ENCODE peak calls at places on chromosomes 12 and 14, in four cellular contexts. One of them, this sample, is unnamed.

GRCh38 chr12:98253207-98253606 is 262.2 kb upstream of the TMPO start:
- DNase-seq in stimulated activated CD4-positive, alpha-beta T cell treated with anti-CD3 and anti-CD28 coated beads, Interleukin-2, amount 100 ng/mL, for 48 hours: no peak
- DNase-seq in mucosa of descending colon: no peak
- DNase-seq in AG09319: no peak
- DNase-seq in this sample: no peak

GRCh38 chr12:112163471-112164325 is 38.3 kb downstream of the TRAFD1 start:
- DNase-seq in AG09319: no peak
- DNase-seq in mucosa of descending colon: no peak
- DNase-seq in stimulated activated CD4-positive, alpha-beta T cell treated with anti-CD3 and anti-CD28 coated beads, Interleukin-2, amount 100 ng/mL, for 48 hours: no peak
- DNase-seq in this sample: no peak

GRCh38 chr12:122980192-122981035 is at the start of gene ARL6IP4:
- DNase-seq in stimulated activated CD4-positive, alpha-beta T cell treated with anti-CD3 and anti-CD28 coated beads, Interleukin-2, amount 100 ng/mL, for 48 hours: peak
- DNase-seq in mucosa of descending colon: peak
- DNase-seq in AG09319: no peak
- DNase-seq in this sample: peak

GRCh38 chr12:54373619-54374554 is 9.6 kb upstream of the GPR84 start:
- DNase-seq in AG09319: no peak
- DNase-seq in stimulated activated CD4-positive, alpha-beta T cell treated with anti-CD3 and anti-CD28 coated beads, Interleukin-2, amount 100 ng/mL, for 48 hours: no peak
- DNase-seq in mucosa of descending colon: no peak
- DNase-seq in this sample: no peak

GRCh38 chr14:104864267-104865068 is 600 bp upstream of the CEP170B start:
- DNase-seq in mucosa of descending colon: peak
- DNase-seq in stimulated activated CD4-positive, alpha-beta T cell treated with anti-CD3 and anti-CD28 coated beads, Interleukin-2, amount 100 ng/mL, for 48 hours: no peak
- DNase-seq in AG09319: no peak
- DNase-seq in this sample: no peak

GRCh38 chr12:1496162-1496925 is 98.0 kb downstream of the FBXL14 start:
- DNase-seq in AG09319: no peak
- DNase-seq in mucosa of descending colon: peak
- DNase-seq in stimulated activated CD4-positive, alpha-beta T cell treated with anti-CD3 and anti-CD28 coated beads, Interleukin-2, amount 100 ng/mL, for 48 hours: no peak
- DNase-seq in this sample: no peak

GRCh38 chr14:62501021-62501750 is 544.1 kb downstream of the KCNH5 start:
- DNase-seq in mucosa of descending colon: no peak
- DNase-seq in AG09319: no peak
- DNase-seq in stimulated activated CD4-positive, alpha-beta T cell treated with anti-CD3 and anti-CD28 coated beads, Interleukin-2, amount 100 ng/mL, for 48 hours: no peak
- DNase-seq in this sample: no peak

GRCh38 chr12:54053625-54054441 is at the start of gene HOXC4:
- DNase-seq in AG09319: no peak
- DNase-seq in mucosa of descending colon: no peak
- DNase-seq in stimulated activated CD4-positive, alpha-beta T cell treated with anti-CD3 and anti-CD28 coated beads, Interleukin-2, amount 100 ng/mL, for 48 hours: no peak
- DNase-seq in this sample: peak

GRCh38 chr14:21070610-21071224 is 613 bp downstream of the ARHGEF40 start:
- DNase-seq in stimulated activated CD4-positive, alpha-beta T cell treated with anti-CD3 and anti-CD28 coated beads, Interleukin-2, amount 100 ng/mL, for 48 hours: no peak
- DNase-seq in mucosa of descending colon: peak
- DNase-seq in AG09319: no peak
- DNase-seq in this sample: peak

GRCh38 chr12:91628656-91629055 is 446.0 kb upstream of the DCN start:
- DNase-seq in mucosa of descending colon: no peak
- DNase-seq in AG09319: no peak
- DNase-seq in stimulated activated CD4-positive, alpha-beta T cell treated with anti-CD3 and anti-CD28 coated beads, Interleukin-2, amount 100 ng/mL, for 48 hours: no peak
- DNase-seq in this sample: no peak

GRCh38 chr12:1662761-1663439 is 28.0 kb upstream of the ADIPOR2 start:
- DNase-seq in mucosa of descending colon: peak
- DNase-seq in AG09319: no peak
- DNase-seq in stimulated activated CD4-positive, alpha-beta T cell treated with anti-CD3 and anti-CD28 coated beads, Interleukin-2, amount 100 ng/mL, for 48 hours: peak
- DNase-seq in this sample: no peak

GRCh38 chr14:81406863-81407262 is 6.7 kb upstream of the STON2 start:
- DNase-seq in stimulated activated CD4-positive, alpha-beta T cell treated with anti-CD3 and anti-CD28 coated beads, Interleukin-2, amount 100 ng/mL, for 48 hours: no peak
- DNase-seq in AG09319: no peak
- DNase-seq in mucosa of descending colon: no peak
- DNase-seq in this sample: peak

GRCh38 chr12:109542014-109542413 is 31.3 kb downstream of the MMAB start:
- DNase-seq in stimulated activated CD4-positive, alpha-beta T cell treated with anti-CD3 and anti-CD28 coated beads, Interleukin-2, amount 100 ng/mL, for 48 hours: no peak
- DNase-seq in AG09319: no peak
- DNase-seq in mucosa of descending colon: no peak
- DNase-seq in this sample: no peak

GRCh38 chr14:28323951-28324741 is 442.4 kb upstream of the FOXG1 start:
- DNase-seq in mucosa of descending colon: no peak
- DNase-seq in stimulated activated CD4-positive, alpha-beta T cell treated with anti-CD3 and anti-CD28 coated beads, Interleukin-2, amount 100 ng/mL, for 48 hours: no peak
- DNase-seq in AG09319: no peak
- DNase-seq in this sample: no peak

GRCh38 chr12:125983094-125983783 is 918.0 kb downstream of the AACS start:
- DNase-seq in stimulated activated CD4-positive, alpha-beta T cell treated with anti-CD3 and anti-CD28 coated beads, Interleukin-2, amount 100 ng/mL, for 48 hours: no peak
- DNase-seq in AG09319: no peak
- DNase-seq in mucosa of descending colon: peak
- DNase-seq in this sample: peak

GRCh38 chr12:203462-204260 is 10.3 kb downstream of the SLC6A12 start:
- DNase-seq in mucosa of descending colon: no peak
- DNase-seq in AG09319: no peak
- DNase-seq in stimulated activated CD4-positive, alpha-beta T cell treated with anti-CD3 and anti-CD28 coated beads, Interleukin-2, amount 100 ng/mL, for 48 hours: no peak
- DNase-seq in this sample: peak

GRCh38 chr12:16285586-16285985 is 8.1 kb upstream of the SLC15A5 start:
- DNase-seq in mucosa of descending colon: no peak
- DNase-seq in AG09319: no peak
- DNase-seq in stimulated activated CD4-positive, alpha-beta T cell treated with anti-CD3 and anti-CD28 coated beads, Interleukin-2, amount 100 ng/mL, for 48 hours: no peak
- DNase-seq in this sample: no peak

GRCh38 chr12:967641-968040 is 18.1 kb upstream of the RAD52 start:
- DNase-seq in AG09319: no peak
- DNase-seq in stimulated activated CD4-positive, alpha-beta T cell treated with anti-CD3 and anti-CD28 coated beads, Interleukin-2, amount 100 ng/mL, for 48 hours: no peak
- DNase-seq in mucosa of descending colon: no peak
- DNase-seq in this sample: no peak

GRCh38 chr14:91415794-91416743 is 1.6 kb downstream of the CCDC88C start:
- DNase-seq in mucosa of descending colon: peak
- DNase-seq in stimulated activated CD4-positive, alpha-beta T cell treated with anti-CD3 and anti-CD28 coated beads, Interleukin-2, amount 100 ng/mL, for 48 hours: peak
- DNase-seq in AG09319: no peak
- DNase-seq in this sample: no peak

This sample was measured in Ammon's horn.